ENCODE peak calls at places on chromosomes 4 and X, in ten cellular contexts. P, U, R, Y, V, Z, T, W, A and O are unnamed samples.

GRCh38 chr4:122958505-122958904 is 36.1 kb upstream of the NUDT6 start:
- DNase-seq in P (no peak), U (no peak), R (no peak), Y (no peak), V (no peak), Z (no peak), T (no peak), W (no peak), A (no peak), O (no peak)

GRCh38 chr4:8698341-8699062 is 105.9 kb downstream of the CPZ start:
- DNase-seq in P (no peak), U (peak; percentile 4), R (no peak), Y (no peak), V (peak; percentile 6), Z (no peak), T (peak; percentile 8), W (no peak), A (no peak), O (no peak)

GRCh38 chr4:175767130-175767529 is 44.9 kb downstream of the GPM6A start:
- DNase-seq in P (no peak), U (no peak), R (no peak), Y (no peak), V (no peak), Z (no peak), T (no peak), W (no peak), A (no peak), O (no peak)

GRCh38 chrX:55767100-55767499 is 49.6 kb downstream of the RRAGB start:
- DNase-seq in P (peak; percentile 53), U (no peak), R (no peak), Y (no peak), V (no peak), Z (no peak), T (no peak), W (peak; percentile 72), A (no peak), O (no peak)

GRCh38 chrX:41384041-41384705 is 50.2 kb downstream of the DDX3X start:
- DNase-seq in P (peak; percentile 58), U (peak; percentile 79), R (peak; percentile 64), Y (no peak), V (peak; percentile 81), Z (peak; percentile 88), T (peak; percentile 56), W (peak; percentile 82), A (no peak), O (peak; percentile 30)

GRCh38 chrX:1212532-1212931 is at the start of gene CRLF2:
- DNase-seq in P (no peak), U (no peak), R (peak; percentile 6), Y (no peak), V (no peak), Z (no peak), T (no peak), W (no peak), A (no peak), O (peak; percentile 78)

GRCh38 chr4:99968330-99968729 is 18.3 kb upstream of the H2AZ1 start:
- DNase-seq in P (peak; percentile 66), U (no peak), R (peak; percentile 56), Y (no peak), V (no peak), Z (no peak), T (no peak), W (peak; percentile 52), A (no peak), O (peak; percentile 8)

GRCh38 chrX:118345045-118345400 is 883 bp upstream of the WDR44 start:
- DNase-seq in P (no peak), U (no peak), R (no peak), Y (no peak), V (no peak), Z (no peak), T (no peak), W (no peak), A (no peak), O (no peak)

GRCh38 chr4:121642292-121642691 is 54.5 kb downstream of the ANXA5 start:
- DNase-seq in P (no peak), U (no peak), R (peak; percentile 36), Y (no peak), V (no peak), Z (no peak), T (no peak), W (peak; percentile 11), A (no peak), O (no peak)

GRCh38 chr4:22167201-22167600 is 218.6 kb upstream of the KCNIP4 start:
- DNase-seq in P (no peak), U (no peak), R (no peak), Y (no peak), V (no peak), Z (no peak), T (no peak), W (no peak), A (no peak), O (no peak)

GRCh38 chr4:3293410-3294391 is 880 bp downstream of the RGS12 start:
- DNase-seq in P (no peak), U (no peak), R (no peak), Y (no peak), V (no peak), Z (no peak), T (no peak), W (no peak), A (no peak), O (no peak)

GRCh38 chr4:7816771-7817170 is 122.9 kb downstream of the AFAP1 start:
- DNase-seq in P (no peak), U (no peak), R (no peak), Y (no peak), V (no peak), Z (no peak), T (no peak), W (no peak), A (no peak), O (no peak)

GRCh38 chr4:38189445-38189844 is 229.2 kb downstream of the PTTG2 start:
- DNase-seq in P (peak; percentile 89), U (no peak), R (peak; percentile 84), Y (no peak), V (peak; percentile 55), Z (no peak), T (peak; percentile 29), W (peak; percentile 77), A (no peak), O (peak; percentile 90)
- H3K4me3 ChIP-seq in P (no peak overlapping the region), U (no peak overlapping the region), R (no peak overlapping the region), Y (no peak overlapping the region), V (no peak overlapping the region), Z (no peak overlapping the region), T (no peak overlapping the region), W (no peak overlapping the region), A (no peak overlapping the region), O (no peak overlapping the region)

GRCh38 chrX:19640063-19640462 is 124.8 kb upstream of the MAP3K15 start:
- DNase-seq in P (no peak), U (no peak), R (no peak), Y (no peak), V (no peak), Z (no peak), T (no peak), W (no peak), A (no peak), O (no peak)
- H3K4me3 ChIP-seq in P (no peak overlapping the region), U (no peak overlapping the region), R (no peak overlapping the region), Y (no peak overlapping the region), V (no peak overlapping the region), Z (no peak overlapping the region), T (no peak overlapping the region), W (no peak overlapping the region), A (no peak overlapping the region), O (no peak overlapping the region)

GRCh38 chr4:71188197-71188625 is 150.6 kb upstream of the SLC4A4 start:
- DNase-seq in P (peak; percentile 38), U (no peak), R (no peak), Y (no peak), V (no peak), Z (no peak), T (no peak), W (no peak), A (no peak), O (no peak)

GRCh38 chr4:71186257-71186565 is 152.6 kb upstream of the SLC4A4 start:
- DNase-seq in P (peak; percentile 19), U (no peak), R (no peak), Y (no peak), V (no peak), Z (no peak), T (no peak), W (no peak), A (no peak), O (no peak)

GRCh38 chr4:71188951-71189350 is 149.9 kb upstream of the SLC4A4 start:
- DNase-seq in P (no peak), U (no peak), R (no peak), Y (no peak), V (no peak), Z (no peak), T (no peak), W (no peak), A (no peak), O (no peak)

GRCh38 chr4:71186566-71187398 is 152.0 kb upstream of the SLC4A4 start:
- DNase-seq in P (peak; percentile 61), U (peak; percentile 74), R (no peak), Y (no peak), V (no peak), Z (peak; percentile 62), T (peak; percentile 20), W (peak; percentile 50), A (peak; percentile 14), O (peak; percentile 70)

DNA sequence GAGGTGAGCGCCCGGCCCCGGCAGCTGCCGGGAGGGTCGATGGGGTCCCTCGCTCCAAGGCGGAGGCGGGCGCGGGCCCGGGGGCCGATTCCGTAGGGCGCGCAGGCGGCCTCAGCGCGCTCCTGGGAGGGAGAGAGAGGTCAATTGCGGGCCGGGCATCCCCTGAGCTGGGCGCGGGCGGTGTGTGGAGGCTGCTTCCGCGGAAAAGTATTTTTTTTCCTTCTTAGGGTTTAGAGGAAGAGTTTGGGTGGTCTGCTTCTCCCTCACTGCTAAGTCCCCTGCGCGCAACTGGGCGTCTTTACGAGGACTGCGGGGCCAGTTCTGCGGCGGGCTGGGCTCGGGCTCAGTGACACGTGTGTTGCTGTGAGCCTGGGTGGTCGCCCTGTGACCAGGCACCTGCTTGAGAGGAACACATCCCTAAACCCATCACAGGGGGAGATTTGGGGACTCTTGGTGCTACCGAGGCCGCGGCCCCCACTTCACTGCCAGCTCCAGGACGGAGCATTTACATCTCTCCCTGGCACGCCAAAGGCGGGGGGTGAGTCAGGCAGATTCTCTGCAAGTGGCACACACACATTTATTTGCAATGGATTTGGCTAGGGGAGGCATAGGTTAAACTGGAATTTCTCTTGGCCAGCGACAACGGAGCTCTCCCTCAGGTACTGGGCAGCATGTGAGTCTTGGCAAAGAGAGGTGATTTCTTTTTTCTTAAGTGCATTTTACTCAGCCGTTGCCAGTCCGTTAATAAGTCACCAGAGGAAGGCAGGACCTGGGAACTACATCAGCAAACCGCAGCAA is 151.2 kb upstream of the SLC4A4 start:
- DNase-seq in P (peak; percentile 62), U (peak; percentile 56), R (no peak), Y (no peak), V (no peak), Z (peak; percentile 45), T (peak; percentile 14), W (peak; percentile 42), A (no peak), O (peak; percentile 80)
- H3K4me3 ChIP-seq in P (peak overlapping the region; percentile 70), U (peak overlapping the region; percentile 88), R (peak overlapping the region; percentile 75), Y (peak overlapping the region; percentile 60), V (peak overlapping the region; percentile 78), Z (peak overlapping the region; percentile 54), T (peak overlapping the region; percentile 62), W (peak overlapping the region; percentile 78), A (peak overlapping the region; percentile 38), O (peak overlapping the region; percentile 64)

DNA sequence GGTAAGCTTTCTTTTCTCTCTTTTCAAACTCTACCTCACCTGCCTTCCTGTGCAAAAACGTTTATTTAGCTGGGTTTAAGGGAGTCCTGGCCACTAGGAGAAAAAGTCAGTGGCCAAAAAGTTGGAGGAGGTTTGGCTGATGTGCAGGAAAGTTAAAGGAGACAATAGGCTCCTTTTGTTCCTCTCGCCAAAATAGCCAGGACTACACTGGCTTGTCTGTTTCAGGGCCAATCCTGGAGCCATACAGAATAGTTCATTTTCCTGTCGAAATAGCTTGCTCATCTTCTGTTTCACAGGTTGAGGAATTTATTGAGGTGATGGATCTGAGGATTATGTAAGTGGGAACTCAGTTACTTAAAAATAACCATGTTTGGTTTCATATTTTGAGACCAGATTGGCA is 423 bp downstream of the HEPH start:
- DNase-seq in P (no peak), U (no peak), R (no peak), Y (no peak), V (no peak), Z (no peak), T (no peak), W (peak; percentile 24), A (no peak), O (no peak)
- H3K4me3 ChIP-seq in P (peak overlapping the region; percentile 8), U (no peak overlapping the region), R (peak overlapping the region; percentile 44), Y (peak overlapping the region; percentile 59), V (peak overlapping the region; percentile 62), Z (peak overlapping the region; percentile 2), T (peak overlapping the region; percentile 21), W (peak overlapping the region; percentile 64), A (no peak overlapping the region), O (peak overlapping the region; percentile 7)